ENCODE peak calls at places on chromosomes 13 and 19, in five cellular contexts. One of them, this sample, is unnamed.

GRCh38 chr13:71513414-71514063 is 353.5 kb downstream of the DACH1 start:
- DNase-seq in transverse colon: no peak
- DNase-seq in posterior cingulate gyrus: no peak
- DNase-seq in AG04450: no peak
- DNase-seq in T-helper 22 cell: no peak
- DNase-seq in this sample: no peak

GRCh38 chr19:19562665-19563347 is 24.7 kb downstream of the CILP2 start:
- DNase-seq in transverse colon: no peak
- DNase-seq in T-helper 22 cell: no peak
- DNase-seq in AG04450: no peak
- DNase-seq in posterior cingulate gyrus: no peak
- DNase-seq in this sample: no peak

GRCh38 chr13:59623516-59623915 is 540.2 kb downstream of the DIAPH3 start:
- DNase-seq in T-helper 22 cell: no peak
- DNase-seq in AG04450: no peak
- DNase-seq in transverse colon: no peak
- DNase-seq in posterior cingulate gyrus: no peak
- DNase-seq in this sample: no peak

GRCh38 chr13:60448907-60449510 is 52.0 kb downstream of the TDRD3 start:
- DNase-seq in T-helper 22 cell: no peak
- DNase-seq in AG04450: peak
- DNase-seq in posterior cingulate gyrus: no peak
- DNase-seq in transverse colon: no peak
- DNase-seq in this sample: no peak

GRCh38 chr19:40530091-40530901 is 46.4 kb upstream of the SHKBP1 start:
- DNase-seq in posterior cingulate gyrus: no peak
- DNase-seq in T-helper 22 cell: no peak
- DNase-seq in AG04450: no peak
- DNase-seq in transverse colon: no peak
- DNase-seq in this sample: no peak

GRCh38 chr13:80339841-80340642 is 884 bp downstream of the SPRY2 start:
- DNase-seq in posterior cingulate gyrus: peak
- DNase-seq in T-helper 22 cell: no peak
- DNase-seq in transverse colon: peak
- DNase-seq in AG04450: no peak
- DNase-seq in this sample: peak

GRCh38 chr19:43395561-43395960 is 19.1 kb upstream of the TEX101 start:
- DNase-seq in posterior cingulate gyrus: no peak
- DNase-seq in T-helper 22 cell: no peak
- DNase-seq in transverse colon: peak
- DNase-seq in AG04450: no peak
- DNase-seq in this sample: no peak

GRCh38 chr13:29911781-29912478 is 61.5 kb upstream of the UBL3 start:
- DNase-seq in T-helper 22 cell: no peak
- DNase-seq in transverse colon: no peak
- DNase-seq in AG04450: no peak
- DNase-seq in posterior cingulate gyrus: no peak
- DNase-seq in this sample: no peak

GRCh38 chr13:44259045-44260042 is 114.3 kb upstream of the SERP2 start:
- DNase-seq in T-helper 22 cell: peak
- DNase-seq in posterior cingulate gyrus: peak
- DNase-seq in AG04450: no peak
- DNase-seq in transverse colon: peak
- DNase-seq in this sample: peak

GRCh38 chr13:28494537-28494860 is 429 bp downstream of the FLT1 start:
- DNase-seq in AG04450: no peak
- DNase-seq in T-helper 22 cell: no peak
- DNase-seq in transverse colon: no peak
- DNase-seq in posterior cingulate gyrus: no peak
- DNase-seq in this sample: no peak

GRCh38 chr19:18262917-18263316 is 11.3 kb downstream of the IQCN start:
- DNase-seq in T-helper 22 cell: no peak
- DNase-seq in transverse colon: no peak
- DNase-seq in posterior cingulate gyrus: no peak
- DNase-seq in AG04450: no peak
- DNase-seq in this sample: no peak

GRCh38 chr19:45254044-45254531 is 3.0 kb downstream of the MARK4 start:
- DNase-seq in AG04450: no peak
- DNase-seq in posterior cingulate gyrus: no peak
- DNase-seq in transverse colon: no peak
- DNase-seq in T-helper 22 cell: no peak
- DNase-seq in this sample: no peak

GRCh38 chr19:1387684-1388636 is 4.3 kb downstream of the NDUFS7 start:
- DNase-seq in transverse colon: no peak
- DNase-seq in T-helper 22 cell: no peak
- DNase-seq in AG04450: no peak
- DNase-seq in posterior cingulate gyrus: no peak
- DNase-seq in this sample: no peak

GRCh38 chr19:46845959-46846459 is 4.6 kb downstream of the AP2S1 start:
- DNase-seq in posterior cingulate gyrus: no peak
- DNase-seq in AG04450: no peak
- DNase-seq in T-helper 22 cell: no peak
- DNase-seq in transverse colon: no peak
- DNase-seq in this sample: no peak

GRCh38 chr13:87537946-87538345 is 133.2 kb upstream of the SLITRK5 start:
- DNase-seq in AG04450: no peak
- DNase-seq in T-helper 22 cell: no peak
- DNase-seq in transverse colon: no peak
- DNase-seq in posterior cingulate gyrus: no peak
- DNase-seq in this sample: no peak

GRCh38 chr13:60229708-60230272 is 66.1 kb upstream of the DIAPH3 start:
- DNase-seq in T-helper 22 cell: no peak
- DNase-seq in transverse colon: no peak
- DNase-seq in AG04450: no peak
- DNase-seq in posterior cingulate gyrus: no peak
- DNase-seq in this sample: no peak

GRCh38 chr13:72141845-72142470 is 275.0 kb upstream of the DACH1 start:
- DNase-seq in posterior cingulate gyrus: no peak
- DNase-seq in transverse colon: no peak
- DNase-seq in T-helper 22 cell: no peak
- DNase-seq in AG04450: no peak
- DNase-seq in this sample: no peak

GRCh38 chr19:44847144-44848035 is 1.3 kb downstream of the NECTIN2 start:
- DNase-seq in T-helper 22 cell: no peak
- DNase-seq in posterior cingulate gyrus: peak
- DNase-seq in AG04450: no peak
- DNase-seq in transverse colon: peak
- DNase-seq in this sample: no peak

GRCh38 chr19:4042731-4043082 is 24.0 kb downstream of the ZBTB7A start:
- DNase-seq in posterior cingulate gyrus: no peak
- DNase-seq in AG04450: no peak
- DNase-seq in T-helper 22 cell: no peak
- DNase-seq in transverse colon: peak
- DNase-seq in this sample: no peak

GRCh38 chr13:90951663-90952062 is 395.8 kb upstream of the MIR17HG start:
- DNase-seq in posterior cingulate gyrus: no peak
- DNase-seq in AG04450: no peak
- DNase-seq in T-helper 22 cell: no peak
- DNase-seq in transverse colon: no peak
- DNase-seq in this sample: no peak

GRCh38 chr13:63696055-63696454 is 2280.4 kb upstream of the PCDH20 start:
- DNase-seq in T-helper 22 cell: no peak
- DNase-seq in AG04450: peak
- DNase-seq in transverse colon: no peak
- DNase-seq in posterior cingulate gyrus: no peak
- DNase-seq in this sample: no peak

GRCh38 chr13:29594310-29594709 is 1.2 kb downstream of the SLC7A1 start:
- DNase-seq in AG04450: peak
- DNase-seq in transverse colon: peak
- DNase-seq in posterior cingulate gyrus: no peak
- DNase-seq in T-helper 22 cell: peak
- DNase-seq in this sample: no peak

GRCh38 chr13:100510208-100510997 is 78.2 kb downstream of the GGACT start:
- DNase-seq in posterior cingulate gyrus: no peak
- DNase-seq in AG04450: no peak
- DNase-seq in T-helper 22 cell: no peak
- DNase-seq in transverse colon: no peak
- DNase-seq in this sample: no peak

GRCh38 chr19:52237771-52238400 is 31.5 kb upstream of the ZNF766 start:
- DNase-seq in transverse colon: peak
- DNase-seq in T-helper 22 cell: peak
- DNase-seq in posterior cingulate gyrus: peak
- DNase-seq in AG04450: peak
- DNase-seq in this sample: peak

GRCh38 chr19:52535831-52536800 is 8.6 kb downstream of the ZNF808 start:
- DNase-seq in posterior cingulate gyrus: peak
- DNase-seq in transverse colon: peak
- DNase-seq in AG04450: peak
- DNase-seq in T-helper 22 cell: peak
- DNase-seq in this sample: peak

GRCh38 chr19:6286676-6287075 is 6.9 kb upstream of the MLLT1 start:
- DNase-seq in AG04450: no peak
- DNase-seq in transverse colon: no peak
- DNase-seq in posterior cingulate gyrus: no peak
- DNase-seq in T-helper 22 cell: no peak
- DNase-seq in this sample: no peak

GRCh38 chr19:2796659-2797266 is 11.5 kb downstream of the THOP1 start:
- DNase-seq in posterior cingulate gyrus: no peak
- DNase-seq in T-helper 22 cell: no peak
- DNase-seq in AG04450: no peak
- DNase-seq in transverse colon: no peak
- DNase-seq in this sample: no peak

GRCh38 chr13:88051746-88052482 is 380.7 kb downstream of the SLITRK5 start:
- DNase-seq in AG04450: no peak
- DNase-seq in T-helper 22 cell: no peak
- DNase-seq in transverse colon: no peak
- DNase-seq in posterior cingulate gyrus: no peak
- DNase-seq in this sample: no peak

GRCh38 chr13:68176486-68176885 is 946.4 kb upstream of the PCDH9 start:
- DNase-seq in T-helper 22 cell: no peak
- DNase-seq in posterior cingulate gyrus: no peak
- DNase-seq in AG04450: peak
- DNase-seq in transverse colon: no peak
- DNase-seq in this sample: no peak

GRCh38 chr13:27274631-27275030 is 4.0 kb downstream of the RASL11A start:
- DNase-seq in T-helper 22 cell: no peak
- DNase-seq in transverse colon: no peak
- DNase-seq in posterior cingulate gyrus: no peak
- DNase-seq in AG04450: no peak
- DNase-seq in this sample: no peak

This sample was measured in nucleus accumbens.